ENCODE peak calls at places on chromosomes 12 and 14, in six cellular contexts. One of them, this sample, is unnamed.

GRCh38 chr12:93441111-93441616 is 583 bp downstream of the UBE2N start:
- DNase-seq in tibial artery: no peak
- DNase-seq in RCC 7860: no peak
- DNase-seq in activated naive CD4-positive, alpha-beta T cell treated with anti-CD3 and anti-CD28 coated beads, Interleukin-2, amount 10 ng/mL, durations not matched to agents 7 days and 5 days: peak; percentile 68
- DNase-seq in HCT116: no peak
- DNase-seq in T-helper 9 cell: peak; percentile 38
- DNase-seq in this sample: no peak

GRCh38 chr12:51323317-51323960 is 535 bp downstream of the BIN2 start:
- DNase-seq in tibial artery: no peak
- DNase-seq in RCC 7860: no peak
- DNase-seq in activated naive CD4-positive, alpha-beta T cell treated with anti-CD3 and anti-CD28 coated beads, Interleukin-2, amount 10 ng/mL, durations not matched to agents 7 days and 5 days: peak; percentile 76
- DNase-seq in HCT116: no peak
- DNase-seq in T-helper 9 cell: peak; percentile 51
- DNase-seq in this sample: no peak

GRCh38 chr14:89399594-89400068 is 17.4 kb downstream of the FOXN3 start:
- DNase-seq in tibial artery: no peak
- DNase-seq in RCC 7860: peak; percentile 11
- DNase-seq in activated naive CD4-positive, alpha-beta T cell treated with anti-CD3 and anti-CD28 coated beads, Interleukin-2, amount 10 ng/mL, durations not matched to agents 7 days and 5 days: no peak
- DNase-seq in HCT116: no peak
- DNase-seq in T-helper 9 cell: no peak
- DNase-seq in this sample: peak; percentile 49

GRCh38 chr14:50906326-50906725 is 34.5 kb downstream of the ABHD12B start:
- DNase-seq in tibial artery: no peak
- DNase-seq in RCC 7860: no peak
- DNase-seq in activated naive CD4-positive, alpha-beta T cell treated with anti-CD3 and anti-CD28 coated beads, Interleukin-2, amount 10 ng/mL, durations not matched to agents 7 days and 5 days: no peak
- DNase-seq in HCT116: no peak
- DNase-seq in T-helper 9 cell: no peak
- DNase-seq in this sample: no peak

GRCh38 chr12:53097564-53098353 is at the start of gene IGFBP6:
- DNase-seq in tibial artery: peak; percentile 81
- DNase-seq in RCC 7860: peak; percentile 33
- DNase-seq in activated naive CD4-positive, alpha-beta T cell treated with anti-CD3 and anti-CD28 coated beads, Interleukin-2, amount 10 ng/mL, durations not matched to agents 7 days and 5 days: peak; percentile 78
- DNase-seq in HCT116: no peak
- DNase-seq in T-helper 9 cell: peak; percentile 45
- DNase-seq in this sample: peak; percentile 41

GRCh38 chr14:69719501-69719951 is 47.4 kb upstream of the SRSF5 start:
- DNase-seq in tibial artery: peak; percentile 67
- DNase-seq in RCC 7860: peak; percentile 63
- DNase-seq in activated naive CD4-positive, alpha-beta T cell treated with anti-CD3 and anti-CD28 coated beads, Interleukin-2, amount 10 ng/mL, durations not matched to agents 7 days and 5 days: no peak
- DNase-seq in HCT116: no peak
- DNase-seq in T-helper 9 cell: no peak
- DNase-seq in this sample: no peak

GRCh38 chr12:57169969-57170368 is 22.6 kb upstream of the LRP1-AS start:
- DNase-seq in tibial artery: no peak
- DNase-seq in RCC 7860: no peak
- DNase-seq in activated naive CD4-positive, alpha-beta T cell treated with anti-CD3 and anti-CD28 coated beads, Interleukin-2, amount 10 ng/mL, durations not matched to agents 7 days and 5 days: no peak
- DNase-seq in HCT116: no peak
- DNase-seq in T-helper 9 cell: no peak
- DNase-seq in this sample: no peak

GRCh38 chr12:121792607-121793500 is 634 bp downstream of the RHOF start:
- DNase-seq in tibial artery: no peak
- DNase-seq in RCC 7860: no peak
- DNase-seq in activated naive CD4-positive, alpha-beta T cell treated with anti-CD3 and anti-CD28 coated beads, Interleukin-2, amount 10 ng/mL, durations not matched to agents 7 days and 5 days: peak; percentile 74
- DNase-seq in HCT116: no peak
- DNase-seq in T-helper 9 cell: peak; percentile 49
- DNase-seq in this sample: no peak

GRCh38 chr12:105212431-105212830 is 23.5 kb downstream of the APPL2 start:
- DNase-seq in tibial artery: no peak
- DNase-seq in RCC 7860: peak; percentile 78
- DNase-seq in activated naive CD4-positive, alpha-beta T cell treated with anti-CD3 and anti-CD28 coated beads, Interleukin-2, amount 10 ng/mL, durations not matched to agents 7 days and 5 days: no peak
- DNase-seq in HCT116: no peak
- DNase-seq in T-helper 9 cell: no peak
- DNase-seq in this sample: no peak

This sample was measured in dorsolateral prefrontal cortex.